ENCODE peak calls at places on chromosomes 16 and 17, in four cellular contexts. L is brain microvascular endothelial cell, U is H7, K is Caco-2. F is an unnamed sample.

GRCh38 chr17:33934696-33935095 is 320.4 kb upstream of the CCL2 start:
- DNase-seq in L (no peak), K (no peak), U (no peak), F (no peak)

GRCh38 chr17:1222321-1222720 is 42.5 kb upstream of the ABR start:
- DNase-seq in L (no peak), U (no peak), K (no peak), F (no peak)

GRCh38 chr17:60510031-60510430 is 16.0 kb downstream of the APPBP2 start:
- DNase-seq in L (no peak), U (no peak), K (no peak), F (no peak)

GRCh38 chr17:73189417-73190099 is 3.3 kb upstream of the COG1 start:
- DNase-seq in U (peak; percentile 80), K (peak; percentile 75), L (peak; percentile 67), F (peak; percentile 42)

GRCh38 chr16:10839271-10839661 is 20.7 kb upstream of the TVP23A start:
- DNase-seq in U (peak; percentile 52), L (no peak), K (no peak), F (no peak)

GRCh38 chr17:40110457-40110856 is 10.1 kb upstream of the NR1D1 start:
- DNase-seq in U (no peak), K (no peak), L (no peak), F (no peak)

GRCh38 chr17:66983414-66984021 is 19.0 kb downstream of the CACNG4 start:
- DNase-seq in L (no peak), U (peak; percentile 57), K (no peak), F (no peak)

GRCh38 chr16:2767891-2768290 is 9.2 kb downstream of the ELOB start:
- DNase-seq in U (no peak), K (no peak), L (no peak), F (no peak)

GRCh38 chr17:37787055-37787720 is 42.3 kb upstream of the HNF1B start:
- DNase-seq in L (no peak), U (no peak), K (peak; percentile 34), F (no peak)

GRCh38 chr16:86605950-86606349 is 27.6 kb downstream of the FOXL1 start:
- DNase-seq in L (no peak), K (no peak), U (no peak), F (no peak)

GRCh38 chr16:3952342-3953131 is 72.0 kb upstream of the CREBBP start:
- DNase-seq in L (no peak), K (no peak), U (peak; percentile 55), F (no peak)

GRCh38 chr17:76268991-76269981 is 4.1 kb downstream of the UBALD2 start:
- DNase-seq in K (no peak), U (peak; percentile 71), L (no peak), F (no peak)
- H3K4me3 ChIP-seq in K (no peak overlapping the region), U (no peak overlapping the region), L (no peak overlapping the region), F (no peak overlapping the region)

DNA sequence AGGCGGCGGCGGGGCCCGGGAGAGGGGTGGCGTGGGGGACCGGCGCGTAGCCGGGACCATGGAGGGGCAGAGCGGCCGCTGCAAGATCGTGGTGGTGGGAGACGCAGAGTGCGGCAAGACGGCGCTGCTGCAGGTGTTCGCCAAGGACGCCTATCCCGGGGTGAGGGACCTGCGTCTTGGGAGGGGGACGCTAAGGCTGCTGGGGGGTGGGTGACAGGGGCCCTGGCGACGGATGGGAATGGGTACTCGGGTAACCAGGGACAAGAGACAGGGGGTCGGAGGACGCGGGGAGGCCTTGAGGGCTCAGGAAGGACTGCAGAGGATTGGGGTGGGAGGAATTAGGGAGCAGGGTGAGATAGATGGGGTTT is 243 bp downstream of the RND2 start:
- DNase-seq in L (no peak), K (no peak), U (no peak), F (no peak)
- H3K4me3 ChIP-seq in L (peak overlapping the region; percentile 49), K (peak overlapping the region; percentile 27), U (peak overlapping the region; percentile 73), F (peak overlapping the region; percentile 76)

GRCh38 chr16:80802129-80802528 is 2.3 kb downstream of the CDYL2 start:
- DNase-seq in K (no peak), L (no peak), U (no peak), F (no peak)

GRCh38 chr16:80803341-80804060 is 897 bp downstream of the CDYL2 start:
- DNase-seq in U (peak; percentile 81), L (no peak), K (peak; percentile 28), F (no peak)

GRCh38 chr16:80804451-80805383 is at the start of gene CDYL2:
- DNase-seq in U (peak; percentile 86), L (no peak), K (peak; percentile 70), F (no peak)

GRCh38 chr16:80804061-80804450 is 342 bp downstream of the CDYL2 start:
- DNase-seq in L (peak; percentile 54), K (peak; percentile 50), U (peak; percentile 75), F (no peak)

DNA sequence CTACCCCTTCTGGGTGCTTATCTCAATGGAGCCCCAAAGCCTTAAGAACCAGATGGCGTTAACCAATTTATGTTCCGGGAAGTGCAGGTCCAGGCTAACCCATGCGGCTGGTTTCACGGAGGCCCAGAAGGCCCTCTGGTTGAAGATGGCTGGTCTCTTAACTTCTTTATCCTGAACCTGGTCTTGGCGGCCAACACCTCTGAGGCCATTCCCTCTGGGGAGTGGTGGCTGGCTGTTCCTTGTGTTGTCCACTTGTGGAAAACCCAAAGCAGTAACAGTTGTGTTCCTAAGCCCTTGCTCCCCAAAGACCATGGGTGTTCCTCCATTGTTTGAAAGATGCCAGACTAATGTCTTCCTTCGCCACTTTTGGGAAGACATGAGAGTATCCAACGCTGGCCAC is 1.5 kb downstream of the CDYL2 start:
- DNase-seq in K (no peak), U (no peak), L (no peak), F (no peak)
- H3K4me3 ChIP-seq in K (no peak overlapping the region), U (peak overlapping the region; percentile 66), L (peak overlapping the region; percentile 91), F (peak overlapping the region; percentile 12)

DNA sequence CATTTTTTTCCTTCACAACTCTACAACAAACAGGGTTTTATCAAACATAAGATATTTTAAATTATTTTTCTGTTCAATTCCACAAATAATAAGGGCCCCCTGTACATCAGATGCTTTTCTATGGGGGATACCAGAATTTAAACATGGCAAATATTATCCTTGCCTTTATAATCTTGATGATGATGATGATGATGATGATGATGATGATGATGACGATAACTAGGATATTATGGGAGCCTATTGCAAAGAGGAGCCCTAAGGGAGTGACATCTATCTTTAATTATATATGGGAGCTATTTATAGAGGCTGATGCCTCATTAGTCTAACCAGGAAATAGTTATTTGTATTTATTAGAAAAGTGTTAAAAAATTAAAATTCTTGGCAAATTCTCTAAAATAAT is 6.8 kb downstream of the MEIOC start:
- DNase-seq in U (no peak), K (no peak), L (no peak), F (no peak)
- H3K4me3 ChIP-seq in U (no peak overlapping the region), K (no peak overlapping the region), L (no peak overlapping the region), F (no peak overlapping the region)

GRCh38 chr17:45222994-45223540 is 1.4 kb downstream of the FMNL1 start:
- DNase-seq in K (no peak), U (no peak), L (no peak), F (no peak)

GRCh38 chr17:45221081-45221996 is at the start of gene FMNL1:
- DNase-seq in K (no peak), U (no peak), L (no peak), F (no peak)

GRCh38 chr17:45222273-45222993 is 748 bp downstream of the FMNL1 start:
- DNase-seq in L (no peak), K (no peak), U (no peak), F (no peak)

GRCh38 chr17:45220079-45220478 is 1.6 kb upstream of the FMNL1 start:
- DNase-seq in L (no peak), U (peak; percentile 18), K (no peak), F (no peak)

GRCh38 chr17:45221997-45222272 is 250 bp downstream of the FMNL1 start:
- DNase-seq in U (no peak), K (no peak), L (no peak), F (no peak)
- H3K4me3 ChIP-seq in U (peak overlapping the region; percentile 50), K (peak overlapping the region; percentile 47), L (peak overlapping the region; percentile 44), F (peak overlapping the region; percentile 45)